ENCODE peak calls at places on chromosome 18, in ten cellular contexts. V is HEK293T, Q is NAMALWA, Y is GM10248, C is adipocyte, P is testis, H is neuronal stem cell, T is astrocyte of the hippocampus, L is HT-29, S is GM12865. A is an unnamed sample.

GRCh38 chr18:6414118-6414722 is 491 bp downstream of the L3MBTL4 start:
- DNase-seq in V (peak), Q (no peak), Y (peak), C (peak), P (peak), H (no peak), T (peak), L (no peak), S (peak), A (no peak)

GRCh38 chr18:78522507-78522906 is 457.1 kb upstream of the SALL3 start:
- DNase-seq in V (no peak), Q (no peak), Y (no peak), C (no peak), P (no peak), H (no peak), T (no peak), L (no peak), S (no peak), A (no peak)

GRCh38 chr18:46261799-46262198 is 157.6 kb downstream of the HAUS1 start:
- DNase-seq in V (no peak), Q (no peak), Y (no peak), C (no peak), P (no peak), H (no peak), T (no peak), L (no peak), S (no peak), A (no peak)

GRCh38 chr18:11859282-11859797 is 8.1 kb downstream of the CHMP1B start:
- DNase-seq in V (no peak), Q (no peak), Y (no peak), C (no peak), P (no peak), H (no peak), T (no peak), L (no peak), S (no peak), A (no peak)

GRCh38 chr18:78935406-78935805 is 44.2 kb upstream of the SALL3 start:
- DNase-seq in V (no peak), Q (no peak), Y (no peak), C (no peak), P (no peak), H (no peak), T (no peak), L (no peak), S (no peak), A (no peak)

GRCh38 chr18:69956037-69956436 is 8.4 kb upstream of the CD226 start:
- DNase-seq in V (no peak), Q (no peak), Y (no peak), C (no peak), P (no peak), H (no peak), T (no peak), L (no peak), S (no peak), A (no peak)

GRCh38 chr18:28715206-28715605 is 538.3 kb upstream of the CDH2 start:
- DNase-seq in V (no peak), Q (no peak), Y (no peak), C (peak), P (no peak), H (no peak), T (no peak), L (no peak), S (no peak), A (no peak)

GRCh38 chr18:48786621-48787522 is 163.9 kb downstream of the SMAD7 start:
- DNase-seq in V (no peak), Q (no peak), Y (no peak), C (no peak), P (no peak), H (no peak), T (peak), L (no peak), S (no peak), A (no peak)

GRCh38 chr18:45059695-45060094 is 379.0 kb downstream of the SETBP1 start:
- DNase-seq in V (no peak), Q (no peak), Y (no peak), C (peak), P (no peak), H (no peak), T (peak), L (no peak), S (no peak), A (no peak)

GRCh38 chr18:26479065-26479685 is 69.2 kb downstream of the KCTD1 start:
- DNase-seq in V (no peak), Q (no peak), Y (no peak), C (no peak), P (no peak), H (no peak), T (peak), L (no peak), S (no peak), A (no peak)

GRCh38 chr18:13606589-13607254 is 119.6 kb downstream of the FAM210A start:
- DNase-seq in V (no peak), Q (no peak), Y (no peak), C (no peak), P (peak), H (no peak), T (no peak), L (no peak), S (peak), A (no peak)

GRCh38 chr18:56068030-56068671 is 480.2 kb upstream of the TCF4 start:
- DNase-seq in V (no peak), Q (no peak), Y (no peak), C (peak), P (no peak), H (no peak), T (peak), L (no peak), S (no peak), A (no peak)

GRCh38 chr18:7617738-7618422 is 50.8 kb downstream of the PTPRM start:
- DNase-seq in V (no peak), Q (no peak), Y (no peak), C (peak), P (peak), H (peak), T (peak), L (no peak), S (no peak), A (no peak)